ENCODE peak calls at places on chromosomes 3 and 15, in six cellular contexts. One of them, this sample, is unnamed.

GRCh38 chr3:56183529-56183928 is 284.7 kb downstream of the ERC2 start:
- DNase-seq in GM06990: no peak
- DNase-seq in B cell: no peak
- DNase-seq in psoas muscle: no peak
- DNase-seq in ureter: no peak
- DNase-seq in SK-N-MC: no peak
- DNase-seq in this sample: no peak

GRCh38 chr3:52065264-52065756 is 8.9 kb upstream of the DUSP7 start:
- DNase-seq in GM06990: no peak
- DNase-seq in B cell: no peak
- DNase-seq in psoas muscle: no peak
- DNase-seq in ureter: peak; percentile 67
- DNase-seq in SK-N-MC: no peak
- DNase-seq in this sample: no peak

GRCh38 chr3:149585401-149585726 is 72.5 kb downstream of the WWTR1 start:
- DNase-seq in GM06990: peak; percentile 72
- DNase-seq in B cell: no peak
- DNase-seq in psoas muscle: no peak
- DNase-seq in ureter: no peak
- DNase-seq in SK-N-MC: no peak
- DNase-seq in this sample: no peak

GRCh38 chr15:101250331-101250730 is 1.5 kb downstream of the CHSY1 start:
- DNase-seq in GM06990: no peak
- DNase-seq in B cell: no peak
- DNase-seq in psoas muscle: no peak
- DNase-seq in ureter: peak; percentile 33
- DNase-seq in SK-N-MC: no peak
- DNase-seq in this sample: no peak

GRCh38 chr3:64267774-64268604 is 42.7 kb upstream of the PRICKLE2 start:
- DNase-seq in GM06990: no peak
- DNase-seq in B cell: no peak
- DNase-seq in psoas muscle: peak; percentile 49
- DNase-seq in ureter: peak; percentile 71
- DNase-seq in SK-N-MC: no peak
- DNase-seq in this sample: peak; percentile 77

GRCh38 chr3:157261000-157261399 is 101.1 kb upstream of the CCNL1 start:
- DNase-seq in GM06990: no peak
- DNase-seq in B cell: no peak
- DNase-seq in psoas muscle: no peak
- DNase-seq in ureter: no peak
- DNase-seq in SK-N-MC: no peak
- DNase-seq in this sample: no peak

GRCh38 chr3:155026999-155027591 is 53.0 kb upstream of the MME start:
- DNase-seq in GM06990: no peak
- DNase-seq in B cell: no peak
- DNase-seq in psoas muscle: no peak
- DNase-seq in ureter: no peak
- DNase-seq in SK-N-MC: peak; percentile 94
- DNase-seq in this sample: no peak

GRCh38 chr3:111285691-111286090 is 214.1 kb downstream of the NECTIN3 start:
- DNase-seq in GM06990: no peak
- DNase-seq in B cell: no peak
- DNase-seq in psoas muscle: no peak
- DNase-seq in ureter: no peak
- DNase-seq in SK-N-MC: no peak
- DNase-seq in this sample: no peak

GRCh38 chr3:152159328-152159727 is 109.4 kb upstream of the MBNL1 start:
- DNase-seq in GM06990: no peak
- DNase-seq in B cell: no peak
- DNase-seq in psoas muscle: no peak
- DNase-seq in ureter: no peak
- DNase-seq in SK-N-MC: no peak
- DNase-seq in this sample: no peak

GRCh38 chr15:52040167-52040900 is 21.3 kb downstream of the MAPK6 start:
- DNase-seq in GM06990: no peak
- DNase-seq in B cell: no peak
- DNase-seq in psoas muscle: no peak
- DNase-seq in ureter: no peak
- DNase-seq in SK-N-MC: no peak
- DNase-seq in this sample: no peak

GRCh38 chr3:88957751-88958452 is 149.5 kb upstream of the EPHA3 start:
- DNase-seq in GM06990: no peak
- DNase-seq in B cell: no peak
- DNase-seq in psoas muscle: no peak
- DNase-seq in ureter: no peak
- DNase-seq in SK-N-MC: no peak
- DNase-seq in this sample: no peak

GRCh38 chr3:105997800-105998526 is 129.2 kb upstream of the CBLB start:
- DNase-seq in GM06990: no peak
- DNase-seq in B cell: no peak
- DNase-seq in psoas muscle: peak; percentile 23
- DNase-seq in ureter: no peak
- DNase-seq in SK-N-MC: no peak
- DNase-seq in this sample: no peak

GRCh38 chr3:58351920-58352319 is 19.2 kb downstream of the PXK start:
- DNase-seq in GM06990: no peak
- DNase-seq in B cell: no peak
- DNase-seq in psoas muscle: no peak
- DNase-seq in ureter: no peak
- DNase-seq in SK-N-MC: no peak
- DNase-seq in this sample: no peak

GRCh38 chr3:188937389-188937788 is 234.4 kb upstream of the TPRG1 start:
- DNase-seq in GM06990: no peak
- DNase-seq in B cell: no peak
- DNase-seq in psoas muscle: no peak
- DNase-seq in ureter: no peak
- DNase-seq in SK-N-MC: no peak
- DNase-seq in this sample: no peak

GRCh38 chr3:36201546-36201945 is 178.8 kb upstream of the STAC start:
- DNase-seq in GM06990: no peak
- DNase-seq in B cell: no peak
- DNase-seq in psoas muscle: no peak
- DNase-seq in ureter: no peak
- DNase-seq in SK-N-MC: no peak
- DNase-seq in this sample: no peak

GRCh38 chr3:133377396-133377795 is 22.5 kb upstream of the BFSP2 start:
- DNase-seq in GM06990: no peak
- DNase-seq in B cell: no peak
- DNase-seq in psoas muscle: no peak
- DNase-seq in ureter: no peak
- DNase-seq in SK-N-MC: peak; percentile 10
- DNase-seq in this sample: no peak

GRCh38 chr3:115363071-115363470 is 216.0 kb upstream of the ZBTB20 start:
- DNase-seq in GM06990: no peak
- DNase-seq in B cell: no peak
- DNase-seq in psoas muscle: no peak
- DNase-seq in ureter: no peak
- DNase-seq in SK-N-MC: no peak
- DNase-seq in this sample: no peak